ENCODE peak calls at places on chromosomes 6 and 20, in eight cellular contexts. One of them, this sample, is unnamed.

GRCh38 chr20:48157970-48158369 is 372.7 kb upstream of the SULF2 start:
- DNase-seq in sigmoid colon: no peak
- DNase-seq in prostate gland: peak
- DNase-seq in spleen: no peak
- DNase-seq in GM12891: no peak
- DNase-seq in NB4: no peak
- DNase-seq in esophagus squamous epithelium: no peak
- DNase-seq in body of pancreas: peak
- DNase-seq in this sample: no peak

GRCh38 chr20:8127553-8128255 is 4.4 kb upstream of the PLCB1 start:
- DNase-seq in sigmoid colon: no peak
- DNase-seq in prostate gland: no peak
- DNase-seq in spleen: no peak
- DNase-seq in GM12891: no peak
- DNase-seq in NB4: no peak
- DNase-seq in esophagus squamous epithelium: no peak
- DNase-seq in body of pancreas: no peak
- DNase-seq in this sample: no peak

GRCh38 chr6:129046526-129046925 is 163.6 kb downstream of the LAMA2 start:
- DNase-seq in sigmoid colon: no peak
- DNase-seq in prostate gland: no peak
- DNase-seq in spleen: no peak
- DNase-seq in GM12891: no peak
- DNase-seq in NB4: no peak
- DNase-seq in esophagus squamous epithelium: no peak
- DNase-seq in body of pancreas: no peak
- DNase-seq in this sample: no peak

GRCh38 chr6:15879372-15880261 is 216.8 kb upstream of the DTNBP1 start:
- DNase-seq in sigmoid colon: peak
- DNase-seq in prostate gland: no peak
- DNase-seq in spleen: peak
- DNase-seq in GM12891: no peak
- DNase-seq in NB4: no peak
- DNase-seq in esophagus squamous epithelium: no peak
- DNase-seq in body of pancreas: peak
- DNase-seq in this sample: no peak

GRCh38 chr20:50695144-50695872 is 4.0 kb upstream of the RIPOR3 start:
- DNase-seq in sigmoid colon: peak
- DNase-seq in prostate gland: no peak
- DNase-seq in spleen: no peak
- DNase-seq in GM12891: no peak
- DNase-seq in NB4: no peak
- DNase-seq in esophagus squamous epithelium: no peak
- DNase-seq in body of pancreas: no peak
- DNase-seq in this sample: no peak

GRCh38 chr6:151704383-151704782 is 103.1 kb upstream of the ESR1 start:
- DNase-seq in sigmoid colon: no peak
- DNase-seq in prostate gland: no peak
- DNase-seq in spleen: no peak
- DNase-seq in GM12891: no peak
- DNase-seq in NB4: no peak
- DNase-seq in esophagus squamous epithelium: no peak
- DNase-seq in body of pancreas: no peak
- DNase-seq in this sample: no peak

GRCh38 chr6:72324591-72324990 is 297.3 kb upstream of the KCNQ5 start:
- DNase-seq in sigmoid colon: no peak
- DNase-seq in prostate gland: no peak
- DNase-seq in spleen: no peak
- DNase-seq in GM12891: no peak
- DNase-seq in NB4: peak
- DNase-seq in esophagus squamous epithelium: no peak
- DNase-seq in body of pancreas: no peak
- DNase-seq in this sample: no peak

GRCh38 chr6:147974376-147974775 is 368.3 kb upstream of the SASH1 start:
- DNase-seq in sigmoid colon: no peak
- DNase-seq in prostate gland: no peak
- DNase-seq in spleen: no peak
- DNase-seq in GM12891: no peak
- DNase-seq in NB4: no peak
- DNase-seq in esophagus squamous epithelium: no peak
- DNase-seq in body of pancreas: no peak
- DNase-seq in this sample: no peak

GRCh38 chr20:44651507-44652373 is at the start of gene ADA:
- DNase-seq in sigmoid colon: peak
- DNase-seq in prostate gland: peak
- DNase-seq in spleen: peak
- DNase-seq in GM12891: no peak
- DNase-seq in NB4: peak
- DNase-seq in esophagus squamous epithelium: no peak
- DNase-seq in body of pancreas: peak
- DNase-seq in this sample: peak

GRCh38 chr6:69338431-69339162 is 458.2 kb downstream of the LMBRD1 start:
- DNase-seq in sigmoid colon: no peak
- DNase-seq in prostate gland: no peak
- DNase-seq in spleen: no peak
- DNase-seq in GM12891: no peak
- DNase-seq in NB4: no peak
- DNase-seq in esophagus squamous epithelium: no peak
- DNase-seq in body of pancreas: no peak
- DNase-seq in this sample: no peak

GRCh38 chr6:21874372-21874771 is 280.8 kb downstream of the SOX4 start:
- DNase-seq in sigmoid colon: no peak
- DNase-seq in prostate gland: no peak
- DNase-seq in spleen: no peak
- DNase-seq in GM12891: no peak
- DNase-seq in NB4: no peak
- DNase-seq in esophagus squamous epithelium: no peak
- DNase-seq in body of pancreas: no peak
- DNase-seq in this sample: no peak

GRCh38 chr6:7247828-7248227 is 65.2 kb downstream of the SSR1 start:
- DNase-seq in sigmoid colon: no peak
- DNase-seq in prostate gland: no peak
- DNase-seq in spleen: no peak
- DNase-seq in GM12891: no peak
- DNase-seq in NB4: no peak
- DNase-seq in esophagus squamous epithelium: no peak
- DNase-seq in body of pancreas: peak
- DNase-seq in this sample: no peak

GRCh38 chr6:144185133-144185836 is 35.0 kb downstream of the STX11 start:
- DNase-seq in sigmoid colon: no peak
- DNase-seq in prostate gland: peak
- DNase-seq in spleen: no peak
- DNase-seq in GM12891: no peak
- DNase-seq in NB4: no peak
- DNase-seq in esophagus squamous epithelium: no peak
- DNase-seq in body of pancreas: no peak
- DNase-seq in this sample: no peak

GRCh38 chr6:82786251-82786650 is 279.4 kb downstream of the UBE3D start:
- DNase-seq in sigmoid colon: no peak
- DNase-seq in prostate gland: no peak
- DNase-seq in spleen: no peak
- DNase-seq in GM12891: no peak
- DNase-seq in NB4: no peak
- DNase-seq in esophagus squamous epithelium: no peak
- DNase-seq in body of pancreas: no peak
- DNase-seq in this sample: no peak

GRCh38 chr6:78157606-78158005 is 504.8 kb downstream of the MEI4 start:
- DNase-seq in sigmoid colon: no peak
- DNase-seq in prostate gland: no peak
- DNase-seq in spleen: no peak
- DNase-seq in GM12891: no peak
- DNase-seq in NB4: no peak
- DNase-seq in esophagus squamous epithelium: no peak
- DNase-seq in body of pancreas: no peak
- DNase-seq in this sample: no peak

GRCh38 chr20:577167-577791 is 32.8 kb downstream of the TCF15 start:
- DNase-seq in sigmoid colon: no peak
- DNase-seq in prostate gland: no peak
- DNase-seq in spleen: no peak
- DNase-seq in GM12891: no peak
- DNase-seq in NB4: peak
- DNase-seq in esophagus squamous epithelium: no peak
- DNase-seq in body of pancreas: no peak
- DNase-seq in this sample: no peak

DNA sequence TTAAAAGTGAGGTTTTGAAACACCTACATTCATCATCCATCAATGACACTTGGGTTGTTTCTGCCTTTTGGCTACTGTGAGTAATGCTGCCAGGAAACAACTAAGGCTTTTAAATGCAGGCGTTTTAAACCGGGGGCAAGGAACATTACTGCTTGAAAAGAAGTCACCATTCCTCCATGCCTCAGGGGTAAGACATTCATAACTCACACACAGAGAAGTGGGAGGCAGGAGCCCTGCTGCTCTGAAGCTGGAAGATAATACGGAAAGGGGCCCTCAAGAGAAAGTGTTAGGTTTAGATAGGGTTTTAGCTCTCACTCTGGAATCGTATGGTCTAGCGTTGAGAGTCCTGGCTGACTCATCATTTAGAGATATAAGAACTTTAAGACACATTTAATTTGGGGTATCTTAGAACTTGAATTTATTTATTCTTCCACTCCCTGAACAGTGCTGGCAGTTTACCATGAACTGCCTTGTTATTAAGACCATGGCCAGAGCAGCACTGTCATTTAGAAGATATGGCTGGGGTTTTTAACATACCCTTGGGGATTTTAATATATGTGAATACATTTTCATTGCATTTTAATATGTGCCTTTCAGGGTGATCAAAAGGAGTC is 1.8 kb downstream of the TUBB1 start:
- DNase-seq in sigmoid colon: no peak
- DNase-seq in prostate gland: no peak
- DNase-seq in spleen: no peak
- DNase-seq in GM12891: no peak
- DNase-seq in NB4: no peak
- DNase-seq in esophagus squamous epithelium: no peak
- DNase-seq in body of pancreas: no peak
- DNase-seq in this sample: no peak
- TF ChIP-seq POLR2A in sigmoid colon: no peak
- TF ChIP-seq POLR2A in prostate gland: no peak
- TF ChIP-seq POLR2A in spleen: no peak
- TF ChIP-seq POLR2A in GM12891: no peak
- TF ChIP-seq POLR2A in NB4: no peak
- TF ChIP-seq POLR2A in esophagus squamous epithelium: no peak
- TF ChIP-seq POLR2A in body of pancreas: no peak
- TF ChIP-seq POLR2A in this sample: no peak

GRCh38 chr20:35719717-35720116 is 20.5 kb downstream of the ROMO1 start:
- DNase-seq in sigmoid colon: no peak
- DNase-seq in prostate gland: no peak
- DNase-seq in spleen: no peak
- DNase-seq in GM12891: no peak
- DNase-seq in NB4: no peak
- DNase-seq in esophagus squamous epithelium: no peak
- DNase-seq in body of pancreas: no peak
- DNase-seq in this sample: no peak

GRCh38 chr20:35718972-35719635 is 19.9 kb downstream of the ROMO1 start:
- DNase-seq in sigmoid colon: no peak
- DNase-seq in prostate gland: no peak
- DNase-seq in spleen: no peak
- DNase-seq in GM12891: no peak
- DNase-seq in NB4: no peak
- DNase-seq in esophagus squamous epithelium: no peak
- DNase-seq in body of pancreas: no peak
- DNase-seq in this sample: no peak

GRCh38 chr20:35721219-35721618 is 20.8 kb downstream of the RBM39 start:
- DNase-seq in sigmoid colon: no peak
- DNase-seq in prostate gland: no peak
- DNase-seq in spleen: no peak
- DNase-seq in GM12891: no peak
- DNase-seq in NB4: no peak
- DNase-seq in esophagus squamous epithelium: no peak
- DNase-seq in body of pancreas: no peak
- DNase-seq in this sample: no peak

GRCh38 chr20:35720165-35721123 is 21.2 kb downstream of the ROMO1 start:
- DNase-seq in sigmoid colon: no peak
- DNase-seq in prostate gland: no peak
- DNase-seq in spleen: no peak
- DNase-seq in GM12891: no peak
- DNase-seq in NB4: no peak
- DNase-seq in esophagus squamous epithelium: no peak
- DNase-seq in body of pancreas: no peak
- DNase-seq in this sample: no peak

DNA sequence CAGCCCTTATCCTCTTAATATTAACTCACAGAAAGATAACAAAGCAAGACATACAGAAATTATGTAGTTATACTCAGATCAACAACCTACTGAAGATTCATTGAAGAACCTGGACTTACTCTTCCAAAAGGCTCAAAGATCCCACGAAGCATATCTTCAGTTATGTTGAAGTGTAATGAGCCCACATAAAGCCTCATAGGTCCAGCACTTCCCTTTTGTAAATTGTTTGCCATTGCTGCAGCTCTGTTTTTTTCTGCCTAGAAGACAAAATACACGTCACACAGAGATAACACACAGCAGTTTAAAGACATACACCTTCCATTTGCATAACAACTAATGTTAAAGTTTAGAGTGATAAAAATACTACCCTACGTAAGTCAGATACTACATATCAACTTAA is 20.4 kb downstream of the RBM39 start:
- DNase-seq in sigmoid colon: no peak
- DNase-seq in prostate gland: no peak
- DNase-seq in spleen: no peak
- DNase-seq in GM12891: no peak
- DNase-seq in NB4: no peak
- DNase-seq in esophagus squamous epithelium: no peak
- DNase-seq in body of pancreas: no peak
- DNase-seq in this sample: no peak
- TF ChIP-seq POLR2A in sigmoid colon: no peak
- TF ChIP-seq POLR2A in prostate gland: no peak
- TF ChIP-seq POLR2A in spleen: no peak
- TF ChIP-seq POLR2A in GM12891: peak
- TF ChIP-seq POLR2A in NB4: no peak
- TF ChIP-seq POLR2A in esophagus squamous epithelium: no peak
- TF ChIP-seq POLR2A in body of pancreas: no peak
- TF ChIP-seq POLR2A in this sample: no peak

DNA sequence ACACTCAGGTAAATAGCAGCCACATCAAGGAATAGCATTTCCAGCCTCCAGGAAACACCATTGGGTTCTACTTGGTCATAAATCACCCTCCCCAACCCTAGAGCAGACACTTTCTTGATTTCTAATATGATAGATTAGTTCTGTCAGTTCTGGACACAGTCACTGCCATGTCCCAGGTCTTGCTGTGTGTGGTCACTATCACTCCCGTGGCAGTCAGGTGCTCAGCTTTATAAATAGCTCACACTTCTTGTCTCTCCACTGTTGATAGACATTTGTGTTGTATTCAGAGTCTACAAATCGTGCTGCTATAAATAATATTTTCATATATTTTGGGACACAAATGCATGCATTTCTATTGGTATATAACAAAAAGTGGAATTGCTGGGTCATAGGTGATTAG is 13.3 kb downstream of the HLA-F start:
- DNase-seq in sigmoid colon: no peak
- DNase-seq in prostate gland: no peak
- DNase-seq in spleen: no peak
- DNase-seq in GM12891: no peak
- DNase-seq in NB4: no peak
- DNase-seq in esophagus squamous epithelium: no peak
- DNase-seq in body of pancreas: no peak
- DNase-seq in this sample: no peak
- TF ChIP-seq POLR2A in sigmoid colon: no peak
- TF ChIP-seq POLR2A in prostate gland: no peak
- TF ChIP-seq POLR2A in spleen: no peak
- TF ChIP-seq POLR2A in GM12891: no peak
- TF ChIP-seq POLR2A in NB4: no peak
- TF ChIP-seq POLR2A in esophagus squamous epithelium: no peak
- TF ChIP-seq POLR2A in body of pancreas: no peak
- TF ChIP-seq POLR2A in this sample: no peak

GRCh38 chr6:43980004-43980795 is 147.1 kb downstream of the MRPL14 start:
- DNase-seq in sigmoid colon: peak
- DNase-seq in prostate gland: no peak
- DNase-seq in spleen: no peak
- DNase-seq in GM12891: no peak
- DNase-seq in NB4: no peak
- DNase-seq in esophagus squamous epithelium: no peak
- DNase-seq in body of pancreas: no peak
- DNase-seq in this sample: no peak
- TF ChIP-seq POLR2A in sigmoid colon: no peak
- TF ChIP-seq POLR2A in prostate gland: no peak
- TF ChIP-seq POLR2A in spleen: no peak
- TF ChIP-seq POLR2A in GM12891: no peak
- TF ChIP-seq POLR2A in NB4: no peak
- TF ChIP-seq POLR2A in esophagus squamous epithelium: no peak
- TF ChIP-seq POLR2A in body of pancreas: no peak
- TF ChIP-seq POLR2A in this sample: no peak

This sample was measured in H54.